ENCODE peak calls at places on chromosomes 6 and 20, in five cellular contexts. S is adrenal gland, E is ascending aorta, A is AG04450, V is GM10248. C is an unnamed sample.

GRCh38 chr20:53085720-53086119 is 113.6 kb downstream of the TSHZ2 start:
- DNase-seq in S (no peak), E (no peak), A (no peak), V (no peak), C (no peak)

GRCh38 chr6:133895573-133896343 is 6.8 kb downstream of the TCF21 start:
- DNase-seq in S (no peak), E (no peak), A (no peak), V (no peak), C (no peak)

GRCh38 chr6:44254201-44254956 is 2.9 kb downstream of the SLC35B2 start:
- DNase-seq in S (no peak), E (no peak), A (no peak), V (no peak), C (no peak)

GRCh38 chr6:84522135-84522535 is 242.3 kb downstream of the TBX18 start:
- DNase-seq in S (peak), E (peak), A (peak), V (no peak), C (no peak)

GRCh38 chr20:49167811-49168507 is 20.2 kb downstream of the STAU1 start:
- DNase-seq in S (no peak), E (no peak), A (no peak), V (no peak), C (no peak)

GRCh38 chr20:47931002-47931401 is 145.7 kb upstream of the SULF2 start:
- DNase-seq in S (no peak), E (no peak), A (no peak), V (no peak), C (no peak)

GRCh38 chr6:4567141-4567540 is 209.1 kb upstream of the CDYL start:
- DNase-seq in S (no peak), E (no peak), A (no peak), V (no peak), C (no peak)

GRCh38 chr20:34951252-34951651 is 4.4 kb downstream of the GSS start:
- DNase-seq in S (no peak), E (no peak), A (no peak), V (no peak), C (no peak)

GRCh38 chr6:132511159-132511835 is 1.6 kb downstream of the STX7 start:
- DNase-seq in S (no peak), E (no peak), A (no peak), V (no peak), C (no peak)

GRCh38 chr20:50098259-50098658 is 14.7 kb downstream of the UBE2V1 start:
- DNase-seq in S (no peak), E (peak), A (no peak), V (no peak), C (no peak)

GRCh38 chr20:44001667-44002596 is 87.3 kb downstream of the TOX2 start:
- DNase-seq in S (no peak), E (no peak), A (no peak), V (peak), C (peak)

GRCh38 chr6:47529734-47530133 is 52.1 kb downstream of the CD2AP start:
- DNase-seq in S (no peak), E (no peak), A (no peak), V (no peak), C (no peak)

GRCh38 chr6:72865467-72865866 is 243.6 kb downstream of the KCNQ5 start:
- DNase-seq in S (no peak), E (no peak), A (no peak), V (no peak), C (no peak)

GRCh38 chr20:35771367-35771688 is 487 bp upstream of the PHF20 start:
- DNase-seq in S (no peak), E (no peak), A (no peak), V (no peak), C (no peak)

GRCh38 chr20:41714030-41714429 is 95.9 kb upstream of the CHD6 start:
- DNase-seq in S (no peak), E (no peak), A (no peak), V (no peak), C (no peak)

GRCh38 chr20:5127859-5128409 is 1.1 kb downstream of the CDS2 start:
- DNase-seq in S (no peak), E (no peak), A (no peak), V (no peak), C (no peak)

GRCh38 chr6:26033942-26034354 is 53.3 kb upstream of the HFE start:
- DNase-seq in S (no peak), E (no peak), A (no peak), V (no peak), C (no peak)

GRCh38 chr6:45075246-45075645 is 252.9 kb upstream of the RUNX2 start:
- DNase-seq in S (no peak), E (no peak), A (peak), V (no peak), C (no peak)

GRCh38 chr20:5353624-5354496 is 37.1 kb upstream of the PROKR2 start:
- DNase-seq in S (no peak), E (no peak), A (no peak), V (no peak), C (no peak)

GRCh38 chr6:3343089-3343901 is 84.5 kb downstream of the PSMG4 start:
- DNase-seq in S (no peak), E (no peak), A (no peak), V (no peak), C (no peak)

GRCh38 chr20:19815553-19815991 is 57.5 kb downstream of the RIN2 start:
- DNase-seq in S (peak), E (peak), A (peak), V (no peak), C (no peak)

GRCh38 chr6:162698440-162698839 is 29.1 kb downstream of the PRKN start:
- DNase-seq in S (no peak), E (no peak), A (no peak), V (no peak), C (no peak)

GRCh38 chr6:129994410-129994809 is 24.0 kb upstream of the L3MBTL3 start:
- DNase-seq in S (no peak), E (no peak), A (no peak), V (no peak), C (no peak)

GRCh38 chr6:6270948-6271347 is 49.5 kb downstream of the F13A1 start:
- DNase-seq in S (no peak), E (no peak), A (no peak), V (no peak), C (no peak)

GRCh38 chr6:23176471-23176870 is 607.1 kb downstream of the HDGFL1 start:
- DNase-seq in S (no peak), E (no peak), A (no peak), V (no peak), C (no peak)

GRCh38 chr6:42783177-42783875 is 1.5 kb downstream of the BICRAL start:
- DNase-seq in S (peak), E (peak), A (peak), V (peak), C (peak)

GRCh38 chr6:134774244-134774643 is 175.7 kb downstream of the ALDH8A1 start:
- DNase-seq in S (no peak), E (no peak), A (peak), V (no peak), C (no peak)

GRCh38 chr20:54267510-54268003 is 59.7 kb downstream of the PFDN4 start:
- DNase-seq in S (peak), E (no peak), A (no peak), V (no peak), C (no peak)

GRCh38 chr20:57391439-57392129 is 388 bp downstream of the RBM38 start:
- DNase-seq in S (no peak), E (no peak), A (no peak), V (no peak), C (peak)

GRCh38 chr20:43507150-43508080 is at the start of gene L3MBTL1:
- DNase-seq in S (peak), E (no peak), A (no peak), V (peak), C (peak)

GRCh38 chr20:61739086-61739831 is 326.4 kb downstream of the TAF4 start:
- DNase-seq in S (no peak), E (no peak), A (no peak), V (no peak), C (no peak)
- TF ChIP-seq CTCF in S (no peak), E (no peak), A (no peak), V (no peak), C (no peak)

DNA sequence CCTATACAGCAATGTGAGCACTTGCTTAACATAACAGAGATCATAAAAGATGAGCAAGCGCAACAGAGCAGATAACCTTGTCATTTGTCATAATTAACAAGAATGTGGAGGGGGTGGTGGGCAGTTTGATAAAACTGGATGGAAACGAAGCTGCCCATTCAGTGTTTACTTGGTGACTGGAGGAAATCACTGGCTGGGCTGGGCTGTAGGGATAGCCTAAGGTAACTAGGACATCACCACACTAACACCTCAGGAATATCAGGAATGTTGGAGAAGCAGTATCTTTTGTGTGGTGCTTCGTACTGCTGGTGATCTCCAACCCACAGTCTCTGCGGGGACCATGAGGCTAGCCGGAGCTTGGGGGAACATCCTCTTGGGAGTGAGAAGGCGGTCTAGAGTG is 218.4 kb downstream of the HIVEP2 start:
- DNase-seq in S (no peak), E (no peak), A (no peak), V (no peak), C (no peak)
- TF ChIP-seq CTCF in S (no peak), E (no peak), A (no peak), V (no peak), C (no peak)

GRCh38 chr20:18304618-18305017 is 16.3 kb downstream of the ZNF133 start:
- DNase-seq in S (no peak), E (no peak), A (no peak), V (no peak), C (no peak)
- TF ChIP-seq CTCF in S (peak), E (no peak), A (peak), V (no peak), C (no peak)

GRCh38 chr6:104859225-104860146 is at the start of gene HACE1:
- DNase-seq in S (peak), E (peak), A (peak), V (peak), C (peak)
- TF ChIP-seq CTCF in S (peak), E (peak), A (peak), V (no peak), C (no peak)

GRCh38 chr6:40988634-40989033 is 50.4 kb downstream of the UNC5CL start:
- DNase-seq in S (no peak), E (no peak), A (no peak), V (no peak), C (no peak)

GRCh38 chr6:40986364-40986763 is 52.7 kb downstream of the UNC5CL start:
- DNase-seq in S (no peak), E (no peak), A (no peak), V (no peak), C (no peak)

GRCh38 chr6:40986871-40987270 is 52.1 kb downstream of the UNC5CL start:
- DNase-seq in S (no peak), E (no peak), A (no peak), V (no peak), C (no peak)

GRCh38 chr6:40989204-40990179 is 49.5 kb downstream of the UNC5CL start:
- DNase-seq in S (no peak), E (no peak), A (no peak), V (no peak), C (no peak)

GRCh38 chr6:40990301-40990700 is 48.7 kb downstream of the UNC5CL start:
- DNase-seq in S (no peak), E (no peak), A (no peak), V (no peak), C (no peak)
- TF ChIP-seq CTCF in S (no peak), E (no peak), A (peak), V (no peak), C (no peak)

GRCh38 chr20:25672659-25673058 is 24.0 kb downstream of the ZNF337 start:
- DNase-seq in S (no peak), E (no peak), A (no peak), V (no peak), C (no peak)

GRCh38 chr20:25668446-25668845 is 28.2 kb downstream of the ZNF337 start:
- DNase-seq in S (peak), E (no peak), A (no peak), V (no peak), C (no peak)

GRCh38 chr20:25675161-25675560 is 21.5 kb downstream of the ZNF337 start:
- DNase-seq in S (no peak), E (no peak), A (no peak), V (no peak), C (no peak)

DNA sequence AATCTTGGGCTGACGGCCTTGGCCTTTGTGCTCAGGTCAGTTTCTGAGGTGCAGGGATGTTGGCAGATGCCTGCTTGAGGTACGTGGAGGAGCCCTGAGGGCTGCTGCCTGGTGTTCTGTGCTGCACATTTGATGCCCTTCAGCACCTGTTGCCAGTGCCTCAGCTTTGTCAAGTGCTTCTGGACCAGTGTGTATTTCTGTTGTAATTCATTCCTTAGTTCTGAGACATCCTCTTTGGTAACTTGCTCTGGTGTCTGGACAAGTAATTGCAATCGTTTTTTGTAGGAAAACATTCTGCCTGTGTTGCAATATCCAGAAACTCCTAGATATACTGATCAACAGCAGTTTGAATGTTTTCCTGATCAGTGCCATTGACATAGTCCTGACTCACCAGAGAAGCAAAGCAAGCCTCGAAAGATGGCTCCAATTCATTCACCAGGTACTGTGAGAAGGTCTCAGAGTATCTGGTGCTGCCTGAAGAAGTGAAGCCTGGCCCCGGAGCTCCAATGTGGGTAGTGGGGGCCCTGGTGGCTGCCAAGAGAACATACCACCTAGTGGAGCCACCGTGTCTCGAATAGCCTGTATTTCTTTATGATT is 26.7 kb downstream of the ZNF337 start:
- DNase-seq in S (no peak), E (no peak), A (peak), V (no peak), C (no peak)
- TF ChIP-seq CTCF in S (no peak), E (no peak), A (peak), V (no peak), C (no peak)

DNA sequence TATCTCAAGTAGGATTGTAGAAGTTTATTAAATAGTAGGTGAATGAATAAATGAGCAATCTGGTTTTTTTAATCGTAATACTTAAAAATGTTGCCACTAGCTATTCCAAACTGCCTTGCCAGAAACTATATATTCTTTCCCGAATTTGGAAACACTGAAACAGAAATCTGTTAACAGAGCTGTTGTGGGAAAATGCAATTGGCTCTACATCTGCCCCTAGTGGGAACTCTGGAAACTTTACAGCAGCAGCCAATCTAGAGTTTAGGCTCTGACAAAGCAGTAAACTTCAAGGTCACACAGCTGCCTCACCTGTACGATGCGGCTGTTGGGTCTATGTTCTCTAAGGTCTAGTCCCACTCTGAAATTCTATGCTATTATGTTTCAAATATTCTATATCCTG is 41.7 kb downstream of the SYNE1 start:
- DNase-seq in S (no peak), E (no peak), A (no peak), V (no peak), C (no peak)
- TF ChIP-seq CTCF in S (peak), E (peak), A (peak), V (no peak), C (no peak)

GRCh38 chr20:33686008-33686983 is at the start of gene E2F1:
- DNase-seq in S (peak), E (peak), A (peak), V (peak), C (peak)
- TF ChIP-seq CTCF in S (peak), E (peak), A (peak), V (peak), C (peak)